ENCODE peak calls at places on chromosomes 13 and 19, in ten cellular contexts. H is transverse colon; E is stimulated activated CD4-positive, alpha-beta T cell treated with anti-CD3 and anti-CD28 coated beads, Interleukin-4, amount 100 ng/mL, for 4 hours; Z is uterus; J is HEK293T; F is astrocyte of the spinal cord; G is psoas muscle; V is hepatic stellate cell; X is EH; D is astrocyte of the hippocampus. T is an unnamed sample.

GRCh38 chr13:85828094-85828684 is 29.0 kb upstream of the SLITRK6 start:
- DNase-seq in Z (no peak), D (peak), J (peak), X (peak), G (no peak), E (no peak), V (peak), F (peak), H (no peak), T (no peak)

GRCh38 chr13:111911141-111911720 is 155.7 kb upstream of the SOX1 start:
- DNase-seq in X (no peak), H (no peak), D (no peak), F (no peak), V (no peak), Z (no peak), G (no peak), E (no peak), J (no peak), T (no peak)

GRCh38 chr19:8240274-8241229 is 31.4 kb downstream of the CERS4 start:
- DNase-seq in X (peak), F (peak), J (peak), H (peak), D (peak), E (peak), G (peak), Z (peak), V (peak), T (no peak)

GRCh38 chr19:19661141-19661674 is 2.3 kb downstream of the ATP13A1 start:
- DNase-seq in J (peak), H (no peak), Z (no peak), X (no peak), F (no peak), E (no peak), V (no peak), D (no peak), G (no peak), T (no peak)

GRCh38 chr13:53783466-53783865 is 754.9 kb downstream of the OLFM4 start:
- DNase-seq in F (no peak), V (no peak), Z (no peak), H (no peak), E (no peak), X (no peak), D (no peak), J (no peak), G (no peak), T (no peak)

GRCh38 chr19:13155472-13156284 is 5.5 kb downstream of the IER2 start:
- DNase-seq in X (peak), J (no peak), Z (peak), G (peak), F (peak), D (peak), E (peak), V (peak), H (peak), T (peak)

GRCh38 chr13:44276061-44276460 is 97.6 kb upstream of the SERP2 start:
- DNase-seq in G (no peak), E (no peak), J (no peak), F (no peak), H (no peak), X (no peak), V (no peak), Z (no peak), D (no peak), T (no peak)

GRCh38 chr13:93522486-93522885 is 295.9 kb downstream of the GPC6 start:
- DNase-seq in J (no peak), X (no peak), H (no peak), F (peak), Z (no peak), D (peak), G (no peak), V (no peak), E (no peak), T (no peak)

GRCh38 chr19:1040476-1041271 is 767 bp downstream of the ABCA7 start:
- DNase-seq in E (peak), G (peak), X (peak), F (peak), Z (peak), D (peak), J (peak), V (peak), H (peak), T (peak)

GRCh38 chr13:52356327-52356726 is 49.6 kb downstream of the THSD1 start:
- DNase-seq in E (no peak), H (no peak), X (peak), J (no peak), V (peak), G (no peak), D (peak), Z (no peak), F (peak), T (no peak)

GRCh38 chr19:2648528-2648937 is 54.0 kb downstream of the GNG7 start:
- DNase-seq in J (peak), D (peak), V (peak), G (peak), F (peak), X (peak), Z (peak), H (peak), E (peak), T (peak)

GRCh38 chr13:98746968-98747367 is 5.5 kb downstream of the SLC15A1 start:
- DNase-seq in G (no peak), J (no peak), F (no peak), E (no peak), V (no peak), D (no peak), Z (no peak), H (peak), X (peak), T (no peak)

GRCh38 chr13:100818706-100819105 is 144.1 kb upstream of the TMTC4 start:
- DNase-seq in G (no peak), J (no peak), Z (no peak), E (no peak), V (no peak), X (no peak), F (peak), D (peak), H (no peak), T (no peak)

GRCh38 chr13:89568746-89569145 is 1778.7 kb upstream of the MIR17HG start:
- DNase-seq in G (no peak), D (no peak), X (no peak), Z (no peak), F (no peak), V (no peak), E (no peak), H (no peak), J (no peak), T (no peak)

GRCh38 chr19:794989-795658 is 2.1 kb upstream of the PTBP1 start:
- DNase-seq in G (peak), E (no peak), X (no peak), H (no peak), D (peak), Z (peak), F (no peak), J (no peak), V (no peak), T (no peak)

GRCh38 chr13:77719128-77719527 is 21.6 kb downstream of the SLAIN1 start:
- DNase-seq in F (no peak), D (no peak), V (no peak), H (no peak), G (no peak), E (no peak), X (no peak), Z (no peak), J (no peak), T (no peak)

GRCh38 chr19:46599716-46600392 is 1.3 kb upstream of the CALM3 start:
- DNase-seq in D (no peak), V (no peak), Z (no peak), X (no peak), E (no peak), G (no peak), J (no peak), H (no peak), F (no peak), T (no peak)

GRCh38 chr19:41860419-41861097 is 503 bp downstream of the RPS19 start:
- DNase-seq in X (peak), D (peak), Z (no peak), E (no peak), H (no peak), J (no peak), F (no peak), V (no peak), G (peak), T (peak)

GRCh38 chr19:39843919-39844793 is 2.0 kb downstream of the FBL start:
- DNase-seq in E (no peak), H (no peak), F (peak), D (peak), V (peak), X (peak), Z (no peak), J (peak), G (no peak), T (peak)

GRCh38 chr13:100694722-100695644 is 20.4 kb upstream of the TMTC4 start:
- DNase-seq in D (peak), J (peak), Z (no peak), V (peak), G (no peak), X (peak), E (no peak), H (peak), F (peak), T (no peak)

GRCh38 chr13:46648166-46648607 is 95.2 kb downstream of the LRCH1 start:
- DNase-seq in H (peak), Z (no peak), X (peak), J (no peak), D (no peak), G (no peak), V (no peak), F (no peak), E (peak), T (no peak)

GRCh38 chr19:44570984-44571684 is 41.7 kb upstream of the CEACAM20 start:
- DNase-seq in F (peak), Z (no peak), D (peak), X (peak), G (no peak), J (peak), V (peak), H (peak), E (peak), T (peak)

GRCh38 chr19:2488942-2489731 is 13.2 kb downstream of the GADD45B start:
- DNase-seq in Z (peak), X (peak), H (peak), F (peak), D (peak), V (peak), J (no peak), G (peak), E (no peak), T (no peak)

GRCh38 chr19:40392894-40393517 is 3.0 kb upstream of the HIPK4 start:
- DNase-seq in D (no peak), G (no peak), Z (no peak), F (no peak), V (no peak), E (no peak), H (peak), J (no peak), X (no peak), T (no peak)

GRCh38 chr19:32339988-32340874 is 5.2 kb upstream of the ZNF507 start:
- DNase-seq in G (peak), V (peak), X (peak), J (peak), D (peak), F (peak), Z (peak), E (peak), H (peak), T (peak)

GRCh38 chr13:30423891-30424290 is 1.6 kb downstream of the UBE2L5 start:
- DNase-seq in F (no peak), H (no peak), Z (no peak), V (no peak), G (no peak), J (no peak), X (no peak), D (no peak), E (no peak), T (no peak)

GRCh38 chr19:12774588-12775555 is at the start of gene HOOK2:
- DNase-seq in H (peak), J (no peak), Z (no peak), D (no peak), F (no peak), V (no peak), E (peak), G (no peak), X (no peak), T (no peak)

GRCh38 chr13:99757756-99758464 is 213.7 kb downstream of the ZIC5 start:
- DNase-seq in H (no peak), V (no peak), X (no peak), D (no peak), G (no peak), Z (no peak), F (no peak), E (no peak), J (no peak), T (no peak)

GRCh38 chr19:46019270-46019669 is 3.6 kb downstream of the PGLYRP1 start:
- DNase-seq in G (no peak), F (no peak), H (no peak), D (no peak), X (no peak), V (no peak), E (no peak), J (no peak), Z (no peak), T (no peak)

GRCh38 chr19:38145627-38146026 is 78.4 kb downstream of the DPF1 start:
- DNase-seq in V (no peak), X (no peak), H (no peak), J (no peak), E (no peak), F (no peak), D (no peak), G (no peak), Z (no peak), T (no peak)

GRCh38 chr13:74574964-74575728 is 440.9 kb upstream of the KLF12 start:
- DNase-seq in G (no peak), Z (no peak), H (no peak), F (peak), X (no peak), D (no peak), V (no peak), E (no peak), J (peak), T (no peak)

GRCh38 chr19:29680447-29680846 is 15.2 kb downstream of the PLEKHF1 start:
- DNase-seq in E (peak), F (no peak), Z (no peak), G (peak), X (no peak), D (no peak), H (peak), J (no peak), V (no peak), T (peak)

GRCh38 chr19:7831452-7831851 is 1.4 kb downstream of the EVI5L start:
- DNase-seq in E (no peak), D (peak), V (peak), G (no peak), X (peak), F (no peak), H (peak), Z (no peak), J (peak), T (no peak)

GRCh38 chr19:35531291-35531690 is 2.0 kb upstream of the GAPDHS start:
- DNase-seq in E (no peak), Z (no peak), H (no peak), J (no peak), V (no peak), D (no peak), F (no peak), G (no peak), X (no peak), T (no peak)